ENCODE peak calls at places on chromosomes 12 and 14, in seven cellular contexts. Q is MM.1S, K is choroid plexus epithelial cell, Y is AG09309, N is mucosa of descending colon, I is pancreas, F is Karpas-422. Z is an unnamed sample.

GRCh38 chr12:87383705-87384104 is 645.5 kb downstream of the C12orf50 start:
- DNase-seq in K (peak), F (no peak), Y (no peak), N (peak), I (no peak), Q (no peak), Z (no peak)

GRCh38 chr12:115224031-115224430 is 540.1 kb upstream of the TBX3 start:
- DNase-seq in K (no peak), F (no peak), I (no peak), Y (no peak), Q (no peak), N (no peak), Z (no peak)

GRCh38 chr12:88471641-88472040 is 108.6 kb downstream of the KITLG start:
- DNase-seq in Q (no peak), Y (peak), N (peak), F (no peak), I (no peak), K (peak), Z (no peak)

GRCh38 chr12:124565071-124565491 is 2.3 kb downstream of the NCOR2 start:
- DNase-seq in N (no peak), Q (no peak), Y (no peak), I (peak), F (no peak), K (no peak), Z (no peak)

GRCh38 chr14:82420874-82421273 is 887.2 kb upstream of the SEL1L start:
- DNase-seq in F (no peak), N (no peak), K (no peak), Y (no peak), I (no peak), Q (no peak), Z (no peak)

GRCh38 chr12:75754141-75754540 is 242.7 kb upstream of the KRR1 start:
- DNase-seq in Y (no peak), I (no peak), F (no peak), K (no peak), Q (no peak), N (no peak), Z (no peak)

GRCh38 chr14:61476737-61477410 is 155.5 kb downstream of the PRKCH start:
- DNase-seq in I (no peak), Y (peak), Q (no peak), K (peak), N (peak), F (peak), Z (peak)

GRCh38 chr14:89672636-89673279 is 255.7 kb upstream of the FOXN3 start:
- DNase-seq in K (no peak), Y (no peak), F (no peak), Q (no peak), I (no peak), N (peak), Z (peak)

GRCh38 chr12:31866523-31866922 is 92.7 kb upstream of the RESF1 start:
- DNase-seq in Y (no peak), Q (no peak), I (no peak), F (no peak), N (no peak), K (no peak), Z (no peak)

GRCh38 chr12:28158353-28158752 is 31.9 kb upstream of the CCDC91 start:
- DNase-seq in K (no peak), Y (no peak), Q (peak), F (no peak), I (no peak), N (no peak), Z (no peak)

GRCh38 chr12:93862424-93862823 is 185.2 kb downstream of the CRADD start:
- DNase-seq in Y (no peak), K (no peak), F (no peak), N (no peak), I (no peak), Q (no peak), Z (peak)

GRCh38 chr14:102900631-102901571 is 21.6 kb upstream of the AMN start:
- DNase-seq in F (peak), Y (no peak), N (no peak), K (no peak), Q (peak), I (no peak), Z (no peak)

GRCh38 chr14:75022655-75023054 is 19.9 kb downstream of the EIF2B2 start:
- DNase-seq in N (no peak), Q (no peak), K (peak), I (no peak), F (peak), Y (no peak), Z (no peak)

GRCh38 chr12:65891219-65891618 is 66.9 kb downstream of the HMGA2 start:
- DNase-seq in Y (no peak), I (no peak), N (no peak), K (no peak), Q (no peak), F (no peak), Z (no peak)

GRCh38 chr14:88189040-88189839 is 133.8 kb downstream of the KCNK10 start:
- DNase-seq in F (peak), Q (peak), N (peak), Y (peak), I (peak), K (peak), Z (peak)

GRCh38 chr12:103928736-103929050 is 1.5 kb upstream of the HSP90B1 start:
- DNase-seq in I (no peak), F (peak), N (peak), K (no peak), Q (peak), Y (no peak), Z (no peak)

GRCh38 chr12:108950991-108951739 is 69.7 kb downstream of the SVOP start:
- DNase-seq in N (peak), K (peak), Q (peak), Y (no peak), F (peak), I (peak), Z (peak)

GRCh38 chr12:129927316-129927900 is 23.6 kb upstream of the TMEM132D start:
- DNase-seq in N (no peak), I (no peak), F (no peak), K (no peak), Q (no peak), Y (no peak), Z (no peak)

GRCh38 chr14:69460093-69460701 is 24.3 kb upstream of the PLEKHD1 start:
- DNase-seq in Y (peak), K (peak), N (peak), I (peak), F (peak), Q (peak), Z (peak)

GRCh38 chr14:46054526-46054925 is 597.1 kb downstream of the RPL10L start:
- DNase-seq in Q (no peak), I (no peak), N (no peak), F (no peak), K (peak), Y (peak), Z (no peak)

GRCh38 chr12:114263031-114263825 is 142.7 kb downstream of the TBX5 start:
- DNase-seq in K (no peak), Y (no peak), Q (no peak), N (no peak), F (no peak), I (no peak), Z (no peak)

GRCh38 chr12:26231930-26232329 is 36.6 kb downstream of the SSPN start:
- DNase-seq in I (no peak), K (no peak), Q (no peak), Y (no peak), N (no peak), F (no peak), Z (no peak)

GRCh38 chr14:61388976-61389576 is 67.7 kb downstream of the PRKCH start:
- DNase-seq in K (no peak), F (no peak), N (no peak), Y (no peak), Q (no peak), I (no peak), Z (no peak)

GRCh38 chr14:103313704-103314103 is 20.3 kb upstream of the EIF5 start:
- DNase-seq in Y (no peak), I (no peak), K (no peak), N (no peak), F (no peak), Q (no peak), Z (no peak)

GRCh38 chr12:68350753-68351152 is 18.6 kb upstream of the MDM1 start:
- DNase-seq in I (no peak), Y (no peak), N (no peak), K (peak), Q (no peak), F (no peak), Z (no peak)

GRCh38 chr12:632102-632696 is 31.0 kb downstream of the NINJ2 start:
- DNase-seq in F (no peak), K (peak), Q (no peak), N (no peak), I (no peak), Y (peak), Z (no peak)

GRCh38 chr12:94553130-94553519 is 93.5 kb upstream of the CEP83 start:
- DNase-seq in Y (peak), Q (no peak), I (no peak), K (peak), F (no peak), N (no peak), Z (no peak)

GRCh38 chr14:97456958-97457357 is 659.8 kb downstream of the VRK1 start:
- DNase-seq in I (no peak), Q (no peak), Y (no peak), F (no peak), K (no peak), N (peak), Z (no peak)

GRCh38 chr14:81330619-81331122 is 69.5 kb downstream of the STON2 start:
- DNase-seq in N (no peak), F (no peak), Y (no peak), K (no peak), Q (no peak), I (no peak), Z (no peak)

GRCh38 chr14:90815817-90816662 is at the start of gene TTC7B:
- DNase-seq in N (peak), F (no peak), K (peak), Q (peak), I (peak), Y (no peak), Z (no peak)

GRCh38 chr12:218728-219590 is 5.0 kb upstream of the SLC6A12 start:
- DNase-seq in Y (no peak), F (no peak), Q (no peak), K (no peak), I (no peak), N (no peak), Z (no peak)

DNA sequence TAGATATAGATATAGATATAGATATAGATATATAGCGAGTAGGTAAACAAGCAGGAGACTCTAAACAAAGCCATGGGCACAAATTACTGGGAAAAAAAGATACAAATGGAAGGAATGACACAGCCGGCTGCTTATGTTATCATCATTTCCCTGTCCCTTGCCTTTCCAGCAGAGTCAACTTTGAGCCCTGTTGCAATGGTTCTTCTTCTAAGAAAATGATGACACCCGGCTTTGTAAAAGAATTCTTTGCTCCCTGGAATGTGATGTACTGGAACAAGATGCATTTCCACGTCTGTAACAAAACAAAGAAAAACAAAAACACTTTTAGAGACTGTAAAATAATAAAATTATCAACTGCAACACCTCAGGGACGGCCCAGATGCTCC is 1121.4 kb upstream of the TMEM132C start:
- DNase-seq in Q (no peak), N (no peak), F (no peak), Y (no peak), I (no peak), K (no peak), Z (no peak)
- H3K4me3 ChIP-seq in Q (no peak), N (peak), F (no peak), Y (peak), I (peak), K (peak), Z (peak)

GRCh38 chr12:5941907-5942306 is 3.2 kb downstream of the ANO2 start:
- DNase-seq in K (no peak), F (no peak), Y (no peak), Q (no peak), I (no peak), N (no peak), Z (no peak)

GRCh38 chr12:5945071-5946008 is at the start of gene ANO2:
- DNase-seq in K (no peak), Q (peak), I (no peak), N (no peak), F (peak), Y (no peak), Z (no peak)

GRCh38 chr12:5944053-5944452 is 1.0 kb downstream of the ANO2 start:
- DNase-seq in I (no peak), F (peak), Y (no peak), K (no peak), N (no peak), Q (no peak), Z (no peak)

GRCh38 chr12:5946388-5946787 is 1.3 kb upstream of the ANO2 start:
- DNase-seq in K (no peak), Y (no peak), I (no peak), F (peak), N (no peak), Q (no peak), Z (no peak)

GRCh38 chr12:5944688-5945070 is 380 bp downstream of the ANO2 start:
- DNase-seq in F (no peak), N (no peak), K (no peak), Y (no peak), I (no peak), Q (no peak), Z (no peak)
- H3K4me3 ChIP-seq in F (no peak), N (no peak), K (peak), Y (peak), I (no peak), Q (peak), Z (peak)

GRCh38 chr12:13695781-13696180 is 285.6 kb downstream of the GRIN2B start:
- DNase-seq in Y (no peak), F (no peak), N (no peak), Q (no peak), K (no peak), I (no peak), Z (no peak)

GRCh38 chr12:13692332-13692731 is 289.1 kb downstream of the GRIN2B start:
- DNase-seq in Y (no peak), Q (no peak), F (no peak), N (no peak), K (no peak), I (no peak), Z (no peak)

GRCh38 chr12:13702401-13702800 is 279.0 kb downstream of the GRIN2B start:
- DNase-seq in F (no peak), Q (no peak), K (no peak), Y (no peak), I (no peak), N (no peak), Z (no peak)

GRCh38 chr12:13701502-13701901 is 279.9 kb downstream of the GRIN2B start:
- DNase-seq in Y (no peak), K (no peak), F (no peak), I (no peak), Q (no peak), N (no peak), Z (no peak)

GRCh38 chr12:13698001-13698400 is 283.4 kb downstream of the GRIN2B start:
- DNase-seq in K (no peak), Y (no peak), I (no peak), Q (no peak), F (no peak), N (no peak), Z (no peak)
- H3K4me3 ChIP-seq in K (no peak), Y (no peak), I (no peak), Q (no peak), F (no peak), N (no peak), Z (no peak)

GRCh38 chr14:50812180-50812579 is 18.8 kb downstream of the NIN start:
- DNase-seq in Q (no peak), I (no peak), Y (no peak), N (no peak), F (no peak), K (no peak), Z (no peak)
- H3K4me3 ChIP-seq in Q (no peak), I (no peak), Y (no peak), N (no peak), F (no peak), K (no peak), Z (no peak)

GRCh38 chr12:40225337-40225983 is 663 bp downstream of the LRRK2 start:
- DNase-seq in Q (no peak), F (no peak), I (no peak), Y (no peak), K (no peak), N (no peak), Z (no peak)
- H3K4me3 ChIP-seq in Q (peak), F (peak), I (peak), Y (peak), K (peak), N (peak), Z (peak)

GRCh38 chr12:55407866-55408265 is 7.5 kb downstream of the OR6C65 start:
- DNase-seq in N (no peak), Q (no peak), Y (no peak), I (no peak), F (no peak), K (no peak), Z (no peak)
- H3K4me3 ChIP-seq in N (no peak), Q (no peak), Y (no peak), I (no peak), F (no peak), K (no peak), Z (no peak)

GRCh38 chr14:34714320-34715107 is at the start of gene CFL2:
- DNase-seq in Q (peak), Y (no peak), N (peak), K (peak), I (peak), F (peak), Z (peak)
- H3K4me3 ChIP-seq in Q (peak), Y (peak), N (peak), K (peak), I (peak), F (peak), Z (peak)

GRCh38 chr12:4857472-4858291 is 52.0 kb upstream of the KCNA1 start:
- DNase-seq in F (peak), Y (peak), Q (peak), I (peak), K (peak), N (peak), Z (peak)
- H3K4me3 ChIP-seq in F (no peak), Y (no peak), Q (peak), I (no peak), K (no peak), N (no peak), Z (peak)

GRCh38 chr14:77024171-77024627 is 4.3 kb downstream of the IRF2BPL start:
- DNase-seq in N (peak), I (peak), Y (no peak), Q (peak), K (peak), F (no peak), Z (no peak)
- H3K4me3 ChIP-seq in N (no peak), I (no peak), Y (peak), Q (peak), K (peak), F (no peak), Z (peak)

GRCh38 chr12:54009171-54010052 is 627 bp downstream of the HOXC8 start:
- DNase-seq in K (no peak), Y (no peak), I (no peak), N (no peak), F (no peak), Q (no peak), Z (no peak)

GRCh38 chr12:54010053-54010971 is 1.5 kb downstream of the HOXC8 start:
- DNase-seq in N (no peak), I (no peak), Y (no peak), Q (no peak), K (no peak), F (no peak), Z (no peak)

GRCh38 chr12:54007538-54008259 is 1.1 kb upstream of the HOXC8 start:
- DNase-seq in F (no peak), I (no peak), K (no peak), Q (no peak), Y (no peak), N (no peak), Z (no peak)

GRCh38 chr12:54006700-54007220 is 2.0 kb upstream of the HOXC8 start:
- DNase-seq in N (no peak), F (no peak), Q (no peak), I (no peak), K (no peak), Y (no peak), Z (no peak)

DNA sequence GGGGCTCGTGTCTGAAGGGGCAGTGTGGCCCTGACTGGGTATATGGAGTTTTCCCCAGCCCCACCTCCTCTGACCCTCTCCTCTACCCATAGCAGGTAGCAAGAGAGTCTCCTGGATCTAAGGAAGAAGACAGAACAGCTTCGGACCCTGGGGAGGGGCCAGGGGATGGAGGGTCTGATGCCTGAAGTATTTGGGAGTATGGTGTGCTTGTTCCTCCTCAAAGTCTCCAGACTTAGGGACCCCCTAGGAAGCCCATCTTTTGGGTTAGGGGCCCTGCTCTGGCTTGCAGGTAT is 579 bp upstream of the HOXC8 start:
- DNase-seq in F (no peak), K (no peak), Q (no peak), I (no peak), Y (no peak), N (no peak), Z (no peak)
- H3K4me3 ChIP-seq in F (no peak), K (no peak), Q (no peak), I (no peak), Y (no peak), N (no peak), Z (no peak)